ENCODE peak calls at places on chromosomes 7 and 10, in four cellular contexts. K, N, I and W are unnamed samples.

GRCh38 chr7:48033922-48034321 is 1.4 kb upstream of the C7orf57 start:
- DNase-seq in K (no peak), N (no peak), I (no peak), W (no peak)

GRCh38 chr10:130190065-130190736 is 54.0 kb downstream of the GLRX3 start:
- DNase-seq in N (peak; percentile 85), K (peak; percentile 74), I (peak; percentile 74), W (peak; percentile 57)

GRCh38 chr10:68471586-68472408 is at the start of gene DNA2:
- DNase-seq in K (peak; percentile 75), I (peak; percentile 92), N (peak; percentile 38), W (peak; percentile 60)

GRCh38 chr7:156175003-156175402 is 362.7 kb upstream of the SHH start:
- DNase-seq in I (no peak), N (no peak), K (no peak), W (no peak)

GRCh38 chr7:105920766-105921165 is 42.3 kb upstream of the CDHR3 start:
- DNase-seq in N (no peak), K (peak; percentile 18), I (no peak), W (no peak)

GRCh38 chr7:74454059-74454947 is 597 bp downstream of the GTF2IRD1 start:
- DNase-seq in N (no peak), K (no peak), I (no peak), W (no peak)

GRCh38 chr7:25720427-25720826 is 431.6 kb upstream of the NFE2L3 start:
- DNase-seq in N (no peak), I (peak; percentile 14), K (peak; percentile 1), W (no peak)

GRCh38 chr10:35466170-35466569 is 129.9 kb downstream of the CCNY start:
- DNase-seq in K (no peak), I (no peak), N (no peak), W (no peak)

GRCh38 chr7:134504660-134505164 is 22.7 kb upstream of the AKR1B10 start:
- DNase-seq in K (no peak), I (no peak), N (peak; percentile 53), W (no peak)

GRCh38 chr7:112088484-112089016 is 117.6 kb downstream of the DOCK4 start:
- DNase-seq in I (no peak), N (no peak), K (no peak), W (no peak)

GRCh38 chr7:46871516-46871915 is 710.4 kb downstream of the TNS3 start:
- DNase-seq in K (no peak), N (no peak), I (no peak), W (no peak)

GRCh38 chr10:101867931-101868330 is 24.3 kb upstream of the KCNIP2 start:
- DNase-seq in N (no peak), K (no peak), I (no peak), W (no peak)

GRCh38 chr10:95287281-95287680 is 3.5 kb downstream of the PDLIM1 start:
- DNase-seq in I (no peak), K (no peak), N (no peak), W (no peak)

GRCh38 chr7:2530076-2530967 is 10.7 kb downstream of the LFNG start:
- DNase-seq in I (no peak), N (no peak), K (no peak), W (no peak)

GRCh38 chr7:136303162-136303561 is 326.0 kb upstream of the MTPN start:
- DNase-seq in I (no peak), N (peak; percentile 25), K (no peak), W (no peak)

GRCh38 chr10:121928528-121928884 is 675 bp upstream of the ATE1 start:
- DNase-seq in N (peak; percentile 34), K (peak; percentile 12), I (peak; percentile 32), W (no peak)

GRCh38 chr10:131517781-131518180 is 206.3 kb upstream of the TCERG1L start:
- DNase-seq in I (no peak), K (no peak), N (no peak), W (no peak)

GRCh38 chr10:37479469-37479868 is 354.1 kb downstream of the ANKRD30A start:
- DNase-seq in I (no peak), K (no peak), N (no peak), W (no peak)

GRCh38 chr10:70903262-70903921 is 15.0 kb upstream of the PCBD1 start:
- DNase-seq in K (peak; percentile 17), I (peak; percentile 43), N (peak; percentile 54), W (peak; percentile 31)

GRCh38 chr7:28355553-28356319 is 56.6 kb upstream of the CREB5 start:
- DNase-seq in I (no peak), K (no peak), N (no peak), W (no peak)

GRCh38 chr10:7587168-7587864 is 79.5 kb downstream of the ITIH5 start:
- DNase-seq in I (no peak), K (no peak), N (no peak), W (no peak)

GRCh38 chr7:93040355-93040754 is 77.4 kb downstream of the SAMD9 start:
- DNase-seq in I (no peak), N (no peak), K (no peak), W (no peak)

GRCh38 chr7:36280840-36281812 is 108.5 kb upstream of the ANLN start:
- DNase-seq in N (peak; percentile 85), K (peak; percentile 51), I (no peak), W (no peak)

GRCh38 chr10:60303778-60304177 is 85.9 kb downstream of the ANK3 start:
- DNase-seq in I (no peak), K (no peak), N (no peak), W (no peak)

GRCh38 chr10:30751678-30752331 is 122.3 kb upstream of the LYZL2 start:
- DNase-seq in I (peak; percentile 66), N (peak; percentile 77), K (no peak), W (peak; percentile 35)

GRCh38 chr7:117837841-117838240 is 35.4 kb downstream of the CTTNBP2 start:
- DNase-seq in N (no peak), K (no peak), I (no peak), W (no peak)

GRCh38 chr10:60384006-60384405 is 5.7 kb downstream of the ANK3 start:
- DNase-seq in K (no peak), I (no peak), N (no peak), W (no peak)

GRCh38 chr10:115503546-115503945 is 410.4 kb downstream of the ATRNL1 start:
- DNase-seq in K (no peak), I (peak; percentile 16), N (no peak), W (no peak)

GRCh38 chr10:48713966-48714618 is 29.4 kb downstream of the WDFY4 start:
- DNase-seq in N (no peak), K (no peak), I (no peak), W (no peak)

GRCh38 chr10:79490400-79491081 is 21.8 kb upstream of the EIF5AL1 start:
- DNase-seq in N (no peak), I (no peak), K (no peak), W (no peak)

GRCh38 chr7:233456-234035 is 41.2 kb downstream of the FAM20C start:
- DNase-seq in K (no peak), I (no peak), N (no peak), W (no peak)

GRCh38 chr7:157527235-157527634 is 190.4 kb downstream of the DNAJB6 start:
- DNase-seq in N (no peak), I (no peak), K (no peak), W (no peak)

GRCh38 chr7:117960351-117960750 is 87.1 kb upstream of the CTTNBP2 start:
- DNase-seq in K (no peak), N (no peak), I (no peak), W (no peak)

GRCh38 chr7:148982596-148983219 is 45.6 kb downstream of the PDIA4 start:
- DNase-seq in I (peak; percentile 32), N (no peak), K (peak; percentile 28), W (no peak)

GRCh38 chr10:60937784-60938654 is 6.0 kb downstream of the RHOBTB1 start:
- DNase-seq in K (no peak), N (peak; percentile 47), I (no peak), W (no peak)

DNA sequence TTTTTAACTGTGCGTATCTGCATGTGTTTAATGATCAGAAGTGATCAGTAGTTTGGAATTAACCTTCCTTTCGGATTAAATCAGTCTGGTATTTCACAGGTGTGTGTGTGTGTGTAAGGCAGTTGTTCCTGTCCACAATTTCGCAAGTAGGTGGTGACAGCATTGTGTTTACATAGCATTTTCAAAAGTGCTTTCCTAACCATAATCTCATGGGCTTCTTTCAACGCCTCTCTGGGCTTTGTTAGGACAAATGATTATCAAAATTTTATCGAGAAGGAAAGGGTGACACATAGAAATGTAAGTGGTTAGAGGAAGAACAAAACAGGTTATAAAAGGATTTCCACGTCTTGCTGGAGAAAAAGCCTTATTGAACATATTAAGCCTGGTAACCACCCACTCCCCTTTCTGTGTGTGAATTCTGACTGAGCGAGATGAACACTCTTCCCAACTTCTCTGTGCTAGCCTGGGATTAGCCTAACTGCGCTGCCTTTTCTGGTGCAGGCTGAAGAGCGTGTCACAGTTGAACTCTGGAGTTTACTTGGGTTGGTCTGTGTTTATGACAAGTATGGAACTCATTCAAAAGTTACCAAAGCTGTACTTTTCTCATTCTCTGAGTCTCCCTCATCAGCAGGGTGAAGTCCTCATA is 292.3 kb upstream of the PITRM1 start:
- DNase-seq in I (no peak), N (no peak), K (no peak), W (no peak)
- H3K27ac ChIP-seq in I (no peak overlapping the region), N (peak overlapping the region; percentile 30), K (no peak overlapping the region), W (no peak overlapping the region)

GRCh38 chr10:77533887-77534278 is 103.7 kb downstream of the KCNMA1 start:
- DNase-seq in N (no peak), I (no peak), K (peak; percentile 34), W (no peak)
- H3K4me1 ChIP-seq in N (peaks cover 96% of the 10 kb centered on the region), I (no peaks in the 10 kb centered on the region), K (peaks cover 51% of the 10 kb centered on the region), W (no peaks in the 10 kb centered on the region)

DNA sequence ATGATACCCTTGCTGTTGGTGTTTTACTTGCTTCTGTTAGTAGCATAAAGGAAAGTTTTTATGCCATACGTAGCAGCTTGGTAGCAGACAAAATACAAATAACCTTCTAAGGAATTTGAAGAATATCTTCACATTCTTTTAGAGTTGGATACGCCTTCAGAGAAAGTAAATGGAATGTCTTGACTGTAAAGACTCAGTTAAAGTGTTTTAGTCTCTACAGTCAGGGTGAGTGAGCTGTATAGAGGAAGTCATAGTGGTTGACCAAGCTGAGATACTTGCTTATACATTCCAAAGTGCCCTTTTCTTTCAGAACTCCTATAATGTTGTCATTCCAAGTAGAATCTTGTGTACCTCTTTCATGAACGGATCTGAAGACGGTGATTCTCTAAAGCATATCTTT is 37.7 kb downstream of the RABGEF1 start:
- DNase-seq in K (no peak), N (no peak), I (no peak), W (no peak)
- H3K27ac ChIP-seq in K (no peak overlapping the region), N (no peak overlapping the region), I (no peak overlapping the region), W (no peak overlapping the region)

DNA sequence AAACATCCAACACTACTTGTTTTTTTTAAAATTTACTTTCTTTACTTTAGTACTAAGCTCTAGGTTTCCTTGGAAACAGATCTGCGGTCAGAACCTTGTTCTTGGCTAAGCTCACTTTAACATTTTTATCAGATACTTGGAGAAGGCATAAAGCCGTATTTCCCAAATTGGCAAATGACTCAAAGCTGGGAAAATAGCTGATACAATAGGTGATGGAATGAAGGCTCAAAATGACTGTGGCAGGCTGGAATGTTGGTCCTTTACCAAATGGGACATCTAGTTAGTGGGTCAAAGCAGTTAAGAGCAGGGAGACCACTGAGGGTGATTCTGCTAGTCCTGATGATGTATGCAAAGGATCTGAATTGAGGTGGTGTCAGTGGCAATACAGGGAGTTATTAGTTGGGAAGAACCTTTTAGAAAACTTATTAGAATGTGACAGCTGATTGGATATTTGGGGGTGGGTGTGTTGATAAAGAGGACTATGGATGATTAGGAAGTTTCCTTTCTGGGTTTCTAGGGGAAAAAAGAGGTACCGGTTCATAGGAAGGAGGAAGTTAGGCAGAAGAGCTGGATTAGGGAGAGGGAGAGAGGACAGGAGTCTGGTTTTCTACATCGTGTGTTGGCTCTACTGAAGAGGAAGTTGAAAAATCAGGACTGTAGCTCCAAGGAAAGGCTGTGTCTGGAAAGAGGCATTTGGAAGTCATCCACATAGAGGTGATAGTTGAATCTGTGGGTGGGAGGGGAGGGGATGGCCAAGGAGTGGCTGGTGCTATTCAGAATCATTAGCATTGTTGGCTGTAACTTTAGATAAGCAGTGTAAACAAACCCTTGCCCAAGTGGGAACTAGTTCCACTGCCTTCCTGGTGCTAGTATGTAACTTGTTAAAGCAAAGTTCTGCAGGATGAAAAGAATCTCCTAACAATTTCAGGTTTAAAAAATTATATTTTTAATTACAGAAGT is 13.1 kb downstream of the PLCE1 start:
- DNase-seq in I (no peak), N (no peak), K (no peak), W (no peak)
- H3K4me1 ChIP-seq in I (no peaks in the 10 kb centered on the region), N (peaks cover 17% of the 10 kb centered on the region), K (no peaks in the 10 kb centered on the region), W (no peaks in the 10 kb centered on the region)